ENCODE peak calls at places on chromosomes 7 and 10, in seven cellular contexts. One of them, this sample, is unnamed.

GRCh38 chr10:76080991-76081390 is 649.6 kb downstream of the LRMDA start:
- DNase-seq in Peyer's patch: no peak
- DNase-seq in transverse colon: no peak
- DNase-seq in CD8-positive, alpha-beta memory T cell: no peak
- DNase-seq in prostate gland: no peak
- DNase-seq in IMR-90: peak
- DNase-seq in GM12878: no peak
- DNase-seq in this sample: no peak

GRCh38 chr10:92615515-92615914 is 22.6 kb downstream of the KIF11 start:
- DNase-seq in GM12878: no peak
- DNase-seq in prostate gland: no peak
- DNase-seq in IMR-90: no peak
- DNase-seq in transverse colon: no peak
- DNase-seq in CD8-positive, alpha-beta memory T cell: no peak
- DNase-seq in Peyer's patch: no peak
- DNase-seq in this sample: no peak

GRCh38 chr10:117663750-117664149 is 121.2 kb downstream of the EMX2 start:
- DNase-seq in Peyer's patch: no peak
- DNase-seq in prostate gland: no peak
- DNase-seq in GM12878: peak
- DNase-seq in IMR-90: peak
- DNase-seq in transverse colon: no peak
- DNase-seq in CD8-positive, alpha-beta memory T cell: no peak
- DNase-seq in this sample: no peak

GRCh38 chr10:98378722-98379121 is 36.3 kb downstream of the PYROXD2 start:
- DNase-seq in prostate gland: no peak
- DNase-seq in IMR-90: peak
- DNase-seq in CD8-positive, alpha-beta memory T cell: no peak
- DNase-seq in GM12878: no peak
- DNase-seq in transverse colon: no peak
- DNase-seq in Peyer's patch: no peak
- DNase-seq in this sample: no peak

GRCh38 chr10:35004651-35005050 is 85.5 kb downstream of the CUL2 start:
- DNase-seq in Peyer's patch: no peak
- DNase-seq in transverse colon: no peak
- DNase-seq in GM12878: no peak
- DNase-seq in IMR-90: peak
- DNase-seq in CD8-positive, alpha-beta memory T cell: no peak
- DNase-seq in prostate gland: no peak
- DNase-seq in this sample: no peak

GRCh38 chr10:71085689-71086438 is 126.5 kb upstream of the UNC5B start:
- DNase-seq in IMR-90: no peak
- DNase-seq in CD8-positive, alpha-beta memory T cell: no peak
- DNase-seq in transverse colon: peak
- DNase-seq in prostate gland: peak
- DNase-seq in GM12878: no peak
- DNase-seq in Peyer's patch: no peak
- DNase-seq in this sample: no peak

GRCh38 chr7:5349437-5350173 is 66.9 kb downstream of the SLC29A4 start:
- DNase-seq in prostate gland: no peak
- DNase-seq in transverse colon: no peak
- DNase-seq in GM12878: no peak
- DNase-seq in Peyer's patch: no peak
- DNase-seq in CD8-positive, alpha-beta memory T cell: no peak
- DNase-seq in IMR-90: no peak
- DNase-seq in this sample: no peak

GRCh38 chr7:1757601-1758000 is 87.5 kb downstream of the ELFN1 start:
- DNase-seq in CD8-positive, alpha-beta memory T cell: peak
- DNase-seq in transverse colon: no peak
- DNase-seq in Peyer's patch: no peak
- DNase-seq in prostate gland: no peak
- DNase-seq in IMR-90: no peak
- DNase-seq in GM12878: no peak
- DNase-seq in this sample: no peak

GRCh38 chr7:34277016-34277800 is 371.9 kb downstream of the BMPER start:
- DNase-seq in IMR-90: peak
- DNase-seq in Peyer's patch: no peak
- DNase-seq in GM12878: no peak
- DNase-seq in prostate gland: no peak
- DNase-seq in transverse colon: no peak
- DNase-seq in CD8-positive, alpha-beta memory T cell: no peak
- DNase-seq in this sample: no peak

DNA sequence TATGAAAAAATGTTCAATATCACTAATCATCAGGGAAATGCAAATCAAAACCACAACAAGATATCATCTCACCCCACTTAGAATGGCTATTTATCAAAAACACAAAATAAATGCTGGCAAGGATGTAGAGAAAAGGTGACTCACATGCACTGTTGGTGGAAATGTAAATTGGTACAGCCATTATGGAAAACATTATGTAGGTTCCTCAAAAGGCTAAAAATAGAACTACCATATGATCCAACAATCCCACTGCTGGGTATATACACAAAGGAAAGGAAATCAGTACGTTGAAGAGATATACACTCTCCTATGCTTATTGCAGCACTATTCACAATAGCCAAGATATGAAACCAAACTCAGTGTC is 50.2 kb downstream of the CDK1 start:
- DNase-seq in Peyer's patch: no peak
- DNase-seq in CD8-positive, alpha-beta memory T cell: no peak
- DNase-seq in GM12878: no peak
- DNase-seq in transverse colon: no peak
- DNase-seq in IMR-90: peak
- DNase-seq in prostate gland: no peak
- DNase-seq in this sample: no peak
- H3K27ac ChIP-seq in Peyer's patch: no peak
- H3K27ac ChIP-seq in CD8-positive, alpha-beta memory T cell: no peak
- H3K27ac ChIP-seq in GM12878: no peak
- H3K27ac ChIP-seq in transverse colon: no peak
- H3K27ac ChIP-seq in IMR-90: peak
- H3K27ac ChIP-seq in prostate gland: no peak
- H3K27ac ChIP-seq in this sample: no peak

GRCh38 chr7:132641238-132641637 is 65.0 kb upstream of the PLXNA4 start:
- DNase-seq in GM12878: no peak
- DNase-seq in CD8-positive, alpha-beta memory T cell: no peak
- DNase-seq in Peyer's patch: no peak
- DNase-seq in prostate gland: no peak
- DNase-seq in transverse colon: no peak
- DNase-seq in IMR-90: no peak
- DNase-seq in this sample: no peak
- H3K27ac ChIP-seq in GM12878: no peak
- H3K27ac ChIP-seq in CD8-positive, alpha-beta memory T cell: no peak
- H3K27ac ChIP-seq in Peyer's patch: no peak
- H3K27ac ChIP-seq in prostate gland: no peak
- H3K27ac ChIP-seq in transverse colon: no peak
- H3K27ac ChIP-seq in IMR-90: no peak
- H3K27ac ChIP-seq in this sample: no peak

GRCh38 chr7:105215821-105216220 is 172.9 kb downstream of the SRPK2 start:
- DNase-seq in CD8-positive, alpha-beta memory T cell: no peak
- DNase-seq in IMR-90: no peak
- DNase-seq in GM12878: no peak
- DNase-seq in prostate gland: no peak
- DNase-seq in transverse colon: no peak
- DNase-seq in Peyer's patch: no peak
- DNase-seq in this sample: no peak
- H3K27ac ChIP-seq in CD8-positive, alpha-beta memory T cell: no peak
- H3K27ac ChIP-seq in IMR-90: no peak
- H3K27ac ChIP-seq in GM12878: no peak
- H3K27ac ChIP-seq in prostate gland: no peak
- H3K27ac ChIP-seq in transverse colon: no peak
- H3K27ac ChIP-seq in Peyer's patch: no peak
- H3K27ac ChIP-seq in this sample: no peak

GRCh38 chr7:107953265-107953923 is 49.6 kb downstream of the LAMB1 start:
- DNase-seq in prostate gland: no peak
- DNase-seq in transverse colon: no peak
- DNase-seq in GM12878: no peak
- DNase-seq in IMR-90: no peak
- DNase-seq in CD8-positive, alpha-beta memory T cell: no peak
- DNase-seq in Peyer's patch: no peak
- DNase-seq in this sample: no peak

GRCh38 chr7:107948645-107949442 is 54.1 kb downstream of the LAMB1 start:
- DNase-seq in Peyer's patch: no peak
- DNase-seq in transverse colon: no peak
- DNase-seq in IMR-90: peak
- DNase-seq in prostate gland: no peak
- DNase-seq in CD8-positive, alpha-beta memory T cell: no peak
- DNase-seq in GM12878: no peak
- DNase-seq in this sample: no peak

GRCh38 chr7:107951896-107952295 is 51.1 kb downstream of the LAMB1 start:
- DNase-seq in Peyer's patch: no peak
- DNase-seq in transverse colon: no peak
- DNase-seq in CD8-positive, alpha-beta memory T cell: no peak
- DNase-seq in GM12878: no peak
- DNase-seq in IMR-90: no peak
- DNase-seq in prostate gland: no peak
- DNase-seq in this sample: no peak

GRCh38 chr7:107949443-107949935 is 53.5 kb downstream of the LAMB1 start:
- DNase-seq in prostate gland: no peak
- DNase-seq in IMR-90: no peak
- DNase-seq in GM12878: no peak
- DNase-seq in transverse colon: no peak
- DNase-seq in Peyer's patch: no peak
- DNase-seq in CD8-positive, alpha-beta memory T cell: no peak
- DNase-seq in this sample: no peak

GRCh38 chr7:107951172-107951787 is 51.7 kb downstream of the LAMB1 start:
- DNase-seq in IMR-90: no peak
- DNase-seq in prostate gland: no peak
- DNase-seq in GM12878: no peak
- DNase-seq in CD8-positive, alpha-beta memory T cell: no peak
- DNase-seq in transverse colon: no peak
- DNase-seq in Peyer's patch: no peak
- DNase-seq in this sample: no peak
- H3K27ac ChIP-seq in IMR-90: no peak
- H3K27ac ChIP-seq in prostate gland: no peak
- H3K27ac ChIP-seq in GM12878: no peak
- H3K27ac ChIP-seq in CD8-positive, alpha-beta memory T cell: no peak
- H3K27ac ChIP-seq in transverse colon: peak
- H3K27ac ChIP-seq in Peyer's patch: no peak
- H3K27ac ChIP-seq in this sample: peak

GRCh38 chr7:2993396-2993795 is 50.3 kb downstream of the CARD11 start:
- DNase-seq in prostate gland: no peak
- DNase-seq in Peyer's patch: no peak
- DNase-seq in GM12878: no peak
- DNase-seq in IMR-90: no peak
- DNase-seq in CD8-positive, alpha-beta memory T cell: no peak
- DNase-seq in transverse colon: no peak
- DNase-seq in this sample: no peak
- H3K27ac ChIP-seq in prostate gland: no peak
- H3K27ac ChIP-seq in Peyer's patch: no peak
- H3K27ac ChIP-seq in GM12878: no peak
- H3K27ac ChIP-seq in IMR-90: no peak
- H3K27ac ChIP-seq in CD8-positive, alpha-beta memory T cell: no peak
- H3K27ac ChIP-seq in transverse colon: no peak
- H3K27ac ChIP-seq in this sample: no peak

GRCh38 chr7:129199406-129199805 is 11.0 kb downstream of the SMO start:
- DNase-seq in Peyer's patch: no peak
- DNase-seq in transverse colon: no peak
- DNase-seq in GM12878: no peak
- DNase-seq in CD8-positive, alpha-beta memory T cell: no peak
- DNase-seq in prostate gland: no peak
- DNase-seq in IMR-90: no peak
- DNase-seq in this sample: no peak
- H3K27ac ChIP-seq in Peyer's patch: no peak
- H3K27ac ChIP-seq in transverse colon: no peak
- H3K27ac ChIP-seq in GM12878: no peak
- H3K27ac ChIP-seq in CD8-positive, alpha-beta memory T cell: no peak
- H3K27ac ChIP-seq in prostate gland: no peak
- H3K27ac ChIP-seq in IMR-90: no peak
- H3K27ac ChIP-seq in this sample: no peak

GRCh38 chr7:140541513-140542192 is 62.3 kb upstream of the MKRN1 start:
- DNase-seq in GM12878: no peak
- DNase-seq in transverse colon: peak
- DNase-seq in Peyer's patch: no peak
- DNase-seq in CD8-positive, alpha-beta memory T cell: no peak
- DNase-seq in prostate gland: peak
- DNase-seq in IMR-90: peak
- DNase-seq in this sample: no peak
- H3K27ac ChIP-seq in GM12878: no peak
- H3K27ac ChIP-seq in transverse colon: peak
- H3K27ac ChIP-seq in Peyer's patch: peak
- H3K27ac ChIP-seq in CD8-positive, alpha-beta memory T cell: no peak
- H3K27ac ChIP-seq in prostate gland: peak
- H3K27ac ChIP-seq in IMR-90: peak
- H3K27ac ChIP-seq in this sample: no peak

GRCh38 chr7:155669717-155670505 is 25.4 kb downstream of the RBM33 start:
- DNase-seq in IMR-90: peak
- DNase-seq in GM12878: no peak
- DNase-seq in Peyer's patch: no peak
- DNase-seq in transverse colon: no peak
- DNase-seq in prostate gland: no peak
- DNase-seq in CD8-positive, alpha-beta memory T cell: no peak
- DNase-seq in this sample: no peak
- H3K27ac ChIP-seq in IMR-90: no peak
- H3K27ac ChIP-seq in GM12878: no peak
- H3K27ac ChIP-seq in Peyer's patch: no peak
- H3K27ac ChIP-seq in transverse colon: no peak
- H3K27ac ChIP-seq in prostate gland: no peak
- H3K27ac ChIP-seq in CD8-positive, alpha-beta memory T cell: no peak
- H3K27ac ChIP-seq in this sample: no peak

GRCh38 chr7:120838281-120838682 is 19.7 kb downstream of the TSPAN12 start:
- DNase-seq in Peyer's patch: no peak
- DNase-seq in GM12878: peak
- DNase-seq in prostate gland: no peak
- DNase-seq in IMR-90: no peak
- DNase-seq in CD8-positive, alpha-beta memory T cell: no peak
- DNase-seq in transverse colon: no peak
- DNase-seq in this sample: no peak
- H3K27ac ChIP-seq in Peyer's patch: no peak
- H3K27ac ChIP-seq in GM12878: peak
- H3K27ac ChIP-seq in prostate gland: no peak
- H3K27ac ChIP-seq in IMR-90: no peak
- H3K27ac ChIP-seq in CD8-positive, alpha-beta memory T cell: no peak
- H3K27ac ChIP-seq in transverse colon: no peak
- H3K27ac ChIP-seq in this sample: no peak

This sample was measured in caudate nucleus.